ENCODE peak calls at places on chromosome 14, in nine cellular contexts. One of them, this sample, is unnamed.

GRCh38 chr14:76613616-76614015 is 147.7 kb upstream of the VASH1 start:
- DNase-seq in HEK293T: no peak
- DNase-seq in stomach: no peak
- DNase-seq in skeletal muscle cell: no peak
- DNase-seq in stimulated activated CD4-positive, alpha-beta T cell treated with anti-CD3 and anti-CD28 coated beads, Interleukin-2, amount 100 ng/mL, for 24 hours: no peak
- DNase-seq in NCI-H774: no peak
- DNase-seq in NCI-H1092: no peak
- DNase-seq in cardiac fibroblast: no peak
- DNase-seq in bronchial epithelial cell: peak
- DNase-seq in this sample: no peak

GRCh38 chr14:101480747-101481530 is 80.4 kb upstream of the DIO3 start:
- DNase-seq in HEK293T: no peak
- DNase-seq in stomach: peak
- DNase-seq in skeletal muscle cell: no peak
- DNase-seq in stimulated activated CD4-positive, alpha-beta T cell treated with anti-CD3 and anti-CD28 coated beads, Interleukin-2, amount 100 ng/mL, for 24 hours: no peak
- DNase-seq in NCI-H774: no peak
- DNase-seq in NCI-H1092: no peak
- DNase-seq in cardiac fibroblast: peak
- DNase-seq in bronchial epithelial cell: peak
- DNase-seq in this sample: no peak

GRCh38 chr14:64549805-64550538 is at the start of gene PPP1R36:
- DNase-seq in HEK293T: no peak
- DNase-seq in stomach: peak
- DNase-seq in skeletal muscle cell: no peak
- DNase-seq in stimulated activated CD4-positive, alpha-beta T cell treated with anti-CD3 and anti-CD28 coated beads, Interleukin-2, amount 100 ng/mL, for 24 hours: peak
- DNase-seq in NCI-H774: peak
- DNase-seq in NCI-H1092: peak
- DNase-seq in cardiac fibroblast: no peak
- DNase-seq in bronchial epithelial cell: no peak
- DNase-seq in this sample: no peak

GRCh38 chr14:99312106-99312505 is 40.1 kb upstream of the BCL11B start:
- DNase-seq in HEK293T: no peak
- DNase-seq in stomach: no peak
- DNase-seq in skeletal muscle cell: no peak
- DNase-seq in stimulated activated CD4-positive, alpha-beta T cell treated with anti-CD3 and anti-CD28 coated beads, Interleukin-2, amount 100 ng/mL, for 24 hours: no peak
- DNase-seq in NCI-H774: no peak
- DNase-seq in NCI-H1092: no peak
- DNase-seq in cardiac fibroblast: no peak
- DNase-seq in bronchial epithelial cell: no peak
- DNase-seq in this sample: no peak

GRCh38 chr14:34081126-34081575 is 130.3 kb upstream of the EGLN3 start:
- DNase-seq in HEK293T: no peak
- DNase-seq in stomach: no peak
- DNase-seq in skeletal muscle cell: no peak
- DNase-seq in stimulated activated CD4-positive, alpha-beta T cell treated with anti-CD3 and anti-CD28 coated beads, Interleukin-2, amount 100 ng/mL, for 24 hours: no peak
- DNase-seq in NCI-H774: no peak
- DNase-seq in NCI-H1092: no peak
- DNase-seq in cardiac fibroblast: peak
- DNase-seq in bronchial epithelial cell: peak
- DNase-seq in this sample: no peak

GRCh38 chr14:50018236-50019210 is 97.8 kb downstream of the VCPKMT start:
- DNase-seq in HEK293T: no peak
- DNase-seq in stomach: peak
- DNase-seq in skeletal muscle cell: no peak
- DNase-seq in stimulated activated CD4-positive, alpha-beta T cell treated with anti-CD3 and anti-CD28 coated beads, Interleukin-2, amount 100 ng/mL, for 24 hours: no peak
- DNase-seq in NCI-H774: no peak
- DNase-seq in NCI-H1092: no peak
- DNase-seq in cardiac fibroblast: no peak
- DNase-seq in bronchial epithelial cell: no peak
- DNase-seq in this sample: no peak

GRCh38 chr14:52059614-52060013 is 9.2 kb downstream of the NID2 start:
- DNase-seq in HEK293T: no peak
- DNase-seq in stomach: no peak
- DNase-seq in skeletal muscle cell: no peak
- DNase-seq in stimulated activated CD4-positive, alpha-beta T cell treated with anti-CD3 and anti-CD28 coated beads, Interleukin-2, amount 100 ng/mL, for 24 hours: no peak
- DNase-seq in NCI-H774: no peak
- DNase-seq in NCI-H1092: no peak
- DNase-seq in cardiac fibroblast: no peak
- DNase-seq in bronchial epithelial cell: no peak
- DNase-seq in this sample: no peak

GRCh38 chr14:67343601-67344230 is 15.9 kb downstream of the ATP6V1D start:
- DNase-seq in HEK293T: no peak
- DNase-seq in stomach: no peak
- DNase-seq in skeletal muscle cell: no peak
- DNase-seq in stimulated activated CD4-positive, alpha-beta T cell treated with anti-CD3 and anti-CD28 coated beads, Interleukin-2, amount 100 ng/mL, for 24 hours: no peak
- DNase-seq in NCI-H774: no peak
- DNase-seq in NCI-H1092: no peak
- DNase-seq in cardiac fibroblast: no peak
- DNase-seq in bronchial epithelial cell: peak
- DNase-seq in this sample: no peak

GRCh38 chr14:61113561-61113960 is 132.5 kb downstream of the SLC38A6 start:
- DNase-seq in HEK293T: no peak
- DNase-seq in stomach: no peak
- DNase-seq in skeletal muscle cell: no peak
- DNase-seq in stimulated activated CD4-positive, alpha-beta T cell treated with anti-CD3 and anti-CD28 coated beads, Interleukin-2, amount 100 ng/mL, for 24 hours: no peak
- DNase-seq in NCI-H774: no peak
- DNase-seq in NCI-H1092: peak
- DNase-seq in cardiac fibroblast: no peak
- DNase-seq in bronchial epithelial cell: no peak
- DNase-seq in this sample: no peak